ENCODE peak calls at places on chromosomes 16 and 17, in seven cellular contexts. K, Y, M, L, X, H and F are unnamed samples.

GRCh38 chr17:2416010-2416734 is 15.3 kb upstream of the MNT start:
- DNase-seq in L (peak), K (peak), M (peak), Y (peak), X (peak), H (peak), F (peak)

GRCh38 chr17:45428050-45428953 is 4.4 kb downstream of the ARHGAP27 start:
- DNase-seq in L (peak), M (peak), H (peak), Y (peak), X (peak), K (peak), F (no peak)

GRCh38 chr17:81429813-81430510 is 34.7 kb downstream of the BAHCC1 start:
- DNase-seq in K (no peak), L (no peak), X (no peak), Y (no peak), H (no peak), M (peak), F (no peak)

GRCh38 chr16:28549301-28549899 is 4.3 kb upstream of the SGF29 start:
- DNase-seq in L (peak), H (peak), X (no peak), M (no peak), K (peak), Y (no peak), F (no peak)

GRCh38 chr17:14856156-14856555 is 409.0 kb downstream of the PMP22 start:
- DNase-seq in H (no peak), L (no peak), M (no peak), X (no peak), Y (no peak), K (no peak), F (no peak)

GRCh38 chr17:77315551-77316190 is 174.9 kb downstream of the SEC14L1 start:
- DNase-seq in M (no peak), Y (no peak), L (no peak), X (no peak), K (no peak), H (no peak), F (peak)

GRCh38 chr16:48366165-48367093 is 18.8 kb downstream of the SIAH1 start:
- DNase-seq in Y (peak), X (peak), H (peak), M (no peak), L (peak), K (peak), F (peak)

GRCh38 chr17:2950846-2951245 is 112.6 kb downstream of the OR1D5 start:
- DNase-seq in M (no peak), L (no peak), Y (no peak), H (no peak), X (no peak), K (no peak), F (no peak)

GRCh38 chr16:69123894-69124293 is 8.5 kb downstream of the CHTF8 start:
- DNase-seq in H (peak), K (peak), X (peak), M (peak), L (peak), Y (peak), F (no peak)

GRCh38 chr16:3317315-3317999 is 12.2 kb downstream of the ZNF75A start:
- DNase-seq in H (peak), Y (no peak), M (no peak), K (no peak), X (no peak), L (no peak), F (no peak)